ENCODE peak calls at places on chromosome 21, in nine cellular contexts. H is left lung, S is IMR-90, J is keratinocyte, D is endodermal cell, L is hepatocyte, M is lower lobe of right lung, T is Peyer's patch, N is foreskin fibroblast. C is an unnamed sample.

GRCh38 chr21:34576043-34576466 is 38.9 kb downstream of the RCAN1 start:
- DNase-seq in H (no peak), S (peak), J (no peak), D (peak), L (no peak), M (no peak), T (no peak), N (no peak), C (peak)

GRCh38 chr21:17270234-17270633 is 242.6 kb upstream of the CXADR start:
- DNase-seq in H (no peak), S (peak), J (no peak), D (no peak), L (peak), M (no peak), T (no peak), N (peak), C (peak)

GRCh38 chr21:35257413-35257812 is 208.3 kb upstream of the RUNX1 start:
- DNase-seq in H (no peak), S (peak), J (no peak), D (no peak), L (peak), M (peak), T (no peak), N (peak), C (peak)

GRCh38 chr21:41687633-41688032 is 79.2 kb downstream of the RIPK4 start:
- DNase-seq in H (no peak), S (no peak), J (no peak), D (no peak), L (no peak), M (no peak), T (no peak), N (no peak), C (no peak)

GRCh38 chr21:30434033-30434631 is 4.1 kb downstream of the KRTAP13-4 start:
- DNase-seq in H (no peak), S (no peak), J (no peak), D (peak), L (peak), M (no peak), T (no peak), N (no peak), C (peak)

GRCh38 chr21:34280389-34280795 is 83.4 kb upstream of the KCNE2 start:
- DNase-seq in H (no peak), S (no peak), J (no peak), D (no peak), L (peak), M (no peak), T (no peak), N (no peak), C (peak)

GRCh38 chr21:34020005-34020847 is 53.2 kb upstream of the MRPS6 start:
- DNase-seq in H (no peak), S (no peak), J (no peak), D (no peak), L (no peak), M (no peak), T (no peak), N (no peak), C (peak)

GRCh38 chr21:14084701-14085100 is 126.1 kb downstream of the LIPI start:
- DNase-seq in H (no peak), S (no peak), J (no peak), D (no peak), L (no peak), M (no peak), T (no peak), N (no peak), C (no peak)

GRCh38 chr21:33546076-33546475 is 3.2 kb downstream of the SON start:
- DNase-seq in H (no peak), S (no peak), J (no peak), D (no peak), L (no peak), M (no peak), T (no peak), N (no peak), C (no peak)

GRCh38 chr21:35381743-35382310 is 332.7 kb upstream of the RUNX1 start:
- DNase-seq in H (no peak), S (no peak), J (no peak), D (no peak), L (no peak), M (no peak), T (no peak), N (no peak), C (peak)

GRCh38 chr21:41164981-41165650 is 2.8 kb upstream of the BACE2 start:
- DNase-seq in H (no peak), S (peak), J (peak), D (peak), L (peak), M (no peak), T (peak), N (peak), C (peak)

GRCh38 chr21:35467536-35467935 is 418.4 kb upstream of the RUNX1 start:
- DNase-seq in H (no peak), S (peak), J (no peak), D (no peak), L (no peak), M (no peak), T (no peak), N (no peak), C (no peak)

GRCh38 chr21:23534833-23535232 is 2072.4 kb downstream of the MRPL39 start:
- DNase-seq in H (no peak), S (no peak), J (no peak), D (no peak), L (no peak), M (no peak), T (no peak), N (no peak), C (no peak)

GRCh38 chr21:39681845-39682244 is 63.1 kb upstream of the IGSF5 start:
- DNase-seq in H (no peak), S (peak), J (no peak), D (no peak), L (no peak), M (no peak), T (no peak), N (peak), C (peak)

GRCh38 chr21:19048088-19048672 is 644.6 kb upstream of the TMPRSS15 start:
- DNase-seq in H (no peak), S (no peak), J (no peak), D (no peak), L (peak), M (no peak), T (no peak), N (no peak), C (no peak)

GRCh38 chr21:35974801-35975200 is 85.5 kb downstream of the SETD4 start:
- DNase-seq in H (no peak), S (peak), J (no peak), D (no peak), L (no peak), M (no peak), T (no peak), N (no peak), C (peak)

GRCh38 chr21:22791986-22792560 is 1793.9 kb downstream of the NCAM2 start:
- DNase-seq in H (no peak), S (peak), J (no peak), D (peak), L (peak), M (no peak), T (no peak), N (peak), C (peak)

GRCh38 chr21:26099610-26100219 is 70.9 kb downstream of the APP start:
- DNase-seq in H (no peak), S (peak), J (no peak), D (no peak), L (no peak), M (no peak), T (no peak), N (no peak), C (peak)

GRCh38 chr21:38765056-38765455 is 40.7 kb upstream of the ETS2 start:
- DNase-seq in H (no peak), S (no peak), J (no peak), D (no peak), L (no peak), M (no peak), T (no peak), N (no peak), C (no peak)

GRCh38 chr21:25385912-25386474 is 221.3 kb downstream of the MRPL39 start:
- DNase-seq in H (no peak), S (peak), J (no peak), D (peak), L (peak), M (no peak), T (no peak), N (peak), C (peak)

GRCh38 chr21:39348040-39348354 is 891 bp downstream of the HMGN1 start:
- DNase-seq in H (no peak), S (no peak), J (no peak), D (no peak), L (no peak), M (no peak), T (no peak), N (no peak), C (no peak)

GRCh38 chr21:22544747-22545146 is 1546.5 kb downstream of the NCAM2 start:
- DNase-seq in H (no peak), S (no peak), J (no peak), D (peak), L (no peak), M (no peak), T (no peak), N (no peak), C (no peak)

GRCh38 chr21:14064296-14064645 is 146.5 kb downstream of the LIPI start:
- DNase-seq in H (peak), S (peak), J (no peak), D (no peak), L (no peak), M (no peak), T (no peak), N (no peak), C (no peak)

GRCh38 chr21:17758703-17759102 is 60.5 kb downstream of the C21orf91 start:
- DNase-seq in H (no peak), S (no peak), J (no peak), D (no peak), L (no peak), M (no peak), T (no peak), N (no peak), C (peak)

GRCh38 chr21:41868062-41868710 is 11.0 kb downstream of the PRDM15 start:
- DNase-seq in H (no peak), S (peak), J (no peak), D (no peak), L (no peak), M (no peak), T (no peak), N (peak), C (no peak)

GRCh38 chr21:23639726-23640125 is 1967.6 kb downstream of the MRPL39 start:
- DNase-seq in H (no peak), S (no peak), J (no peak), D (no peak), L (no peak), M (no peak), T (no peak), N (no peak), C (peak)

GRCh38 chr21:42975886-42976608 is 1.7 kb downstream of the PKNOX1 start:
- DNase-seq in H (no peak), S (no peak), J (no peak), D (no peak), L (no peak), M (no peak), T (no peak), N (no peak), C (peak)

GRCh38 chr21:43981871-43982210 is 30.3 kb upstream of the TRAPPC10 start:
- DNase-seq in H (peak), S (no peak), J (no peak), D (peak), L (no peak), M (no peak), T (no peak), N (no peak), C (no peak)

GRCh38 chr21:43982489-43983078 is 29.5 kb upstream of the TRAPPC10 start:
- DNase-seq in H (peak), S (no peak), J (no peak), D (no peak), L (no peak), M (no peak), T (no peak), N (no peak), C (no peak)

GRCh38 chr21:43981151-43981870 is 30.8 kb upstream of the TRAPPC10 start:
- DNase-seq in H (peak), S (no peak), J (no peak), D (no peak), L (no peak), M (no peak), T (no peak), N (no peak), C (no peak)

GRCh38 chr21:43978060-43978459 is 34.0 kb upstream of the TRAPPC10 start:
- DNase-seq in H (peak), S (no peak), J (no peak), D (no peak), L (no peak), M (no peak), T (no peak), N (no peak), C (no peak)

DNA sequence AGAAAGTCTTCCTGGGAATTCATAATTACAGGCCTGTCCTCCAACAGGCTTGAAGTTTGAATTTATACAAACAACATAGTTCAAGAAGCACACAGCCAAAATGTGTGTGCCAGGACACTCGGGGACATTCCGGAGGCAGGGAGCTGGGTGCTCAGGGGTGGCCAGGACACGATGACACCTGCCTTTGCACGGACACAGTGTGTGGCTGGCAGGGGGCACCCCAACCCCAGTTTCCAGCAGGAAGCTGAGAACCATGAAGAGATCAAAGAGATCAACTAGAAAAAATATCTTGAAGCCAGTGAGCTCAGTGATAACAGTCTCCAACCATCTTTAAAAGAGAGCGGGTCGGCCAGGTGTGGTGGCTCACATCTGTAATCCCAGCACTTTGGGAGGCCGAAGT is 32.5 kb upstream of the TRAPPC10 start:
- DNase-seq in H (peak), S (no peak), J (no peak), D (no peak), L (no peak), M (no peak), T (no peak), N (no peak), C (no peak)
- TF ChIP-seq CTCF in H (no peak), S (peak), J (peak), D (no peak), L (no peak), M (no peak), T (no peak), N (no peak), C (no peak)

DNA sequence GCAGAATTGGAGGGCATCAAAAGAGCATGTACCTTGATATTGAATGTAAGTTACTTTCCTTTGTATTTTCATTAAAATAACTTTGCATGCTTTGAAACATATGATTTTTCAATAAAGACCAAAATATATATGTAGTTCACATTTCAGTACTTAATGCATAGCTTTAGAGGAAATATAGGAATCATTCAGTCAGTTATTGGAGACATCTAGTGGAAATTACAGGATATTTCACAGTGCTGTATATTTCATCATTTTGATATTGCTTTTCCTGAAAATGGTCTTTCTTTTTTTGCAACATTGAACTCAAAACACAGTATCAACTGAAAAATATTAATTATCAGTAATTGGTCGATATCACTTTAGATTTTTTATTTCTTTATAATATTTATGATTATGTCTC is 375.8 kb downstream of the NCAM2 start:
- DNase-seq in H (no peak), S (no peak), J (no peak), D (no peak), L (no peak), M (no peak), T (no peak), N (no peak), C (no peak)
- H3K4me3 ChIP-seq in H (no peak), S (no peak), J (no peak), D (no peak), L (no peak), M (no peak), T (no peak), N (no peak), C (no peak)

DNA sequence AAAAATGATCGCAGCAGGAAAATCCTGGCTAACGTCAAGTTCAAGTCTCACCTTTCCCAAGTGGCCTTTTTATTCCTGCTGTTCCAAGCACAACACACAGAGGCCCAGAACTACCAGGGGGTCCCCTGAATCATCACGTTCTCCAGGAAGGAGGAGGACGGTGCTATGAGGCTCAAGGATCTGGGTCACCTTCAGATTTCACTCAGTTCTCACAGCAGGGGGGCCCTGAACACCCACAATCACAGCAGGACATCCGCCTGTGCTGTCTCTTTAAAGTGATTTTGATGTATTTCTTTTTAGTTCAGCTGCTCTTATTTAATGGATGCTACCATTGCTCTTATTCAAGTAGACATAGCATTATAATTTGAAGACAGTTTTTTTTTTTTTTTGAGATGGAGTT is 173.4 kb downstream of the HUNK start:
- DNase-seq in H (no peak), S (no peak), J (no peak), D (peak), L (no peak), M (no peak), T (no peak), N (no peak), C (no peak)
- TF ChIP-seq CTCF in H (no peak), S (no peak), J (no peak), D (no peak), L (no peak), M (no peak), T (no peak), N (no peak), C (no peak)

GRCh38 chr21:37075214-37075770 is 2.2 kb downstream of the TTC3 start:
- DNase-seq in H (no peak), S (no peak), J (no peak), D (no peak), L (no peak), M (no peak), T (no peak), N (no peak), C (no peak)
- H3K4me3 ChIP-seq in H (no peak), S (no peak), J (no peak), D (peak), L (peak), M (no peak), T (no peak), N (peak), C (no peak)

GRCh38 chr21:27761623-27762022 is 794.7 kb upstream of the ADAMTS5 start:
- DNase-seq in H (no peak), S (no peak), J (no peak), D (no peak), L (no peak), M (no peak), T (no peak), N (no peak), C (peak)

GRCh38 chr21:27759820-27760219 is 792.9 kb upstream of the ADAMTS5 start:
- DNase-seq in H (no peak), S (no peak), J (no peak), D (no peak), L (peak), M (no peak), T (no peak), N (no peak), C (peak)

GRCh38 chr21:27764056-27764455 is 797.2 kb upstream of the ADAMTS5 start:
- DNase-seq in H (no peak), S (no peak), J (no peak), D (no peak), L (no peak), M (no peak), T (no peak), N (no peak), C (no peak)

GRCh38 chr21:27756191-27756590 is 789.3 kb upstream of the ADAMTS5 start:
- DNase-seq in H (no peak), S (no peak), J (no peak), D (no peak), L (no peak), M (no peak), T (no peak), N (no peak), C (peak)

GRCh38 chr21:27759091-27759659 is 792.3 kb upstream of the ADAMTS5 start:
- DNase-seq in H (peak), S (no peak), J (no peak), D (peak), L (peak), M (peak), T (peak), N (no peak), C (peak)
- TF ChIP-seq CTCF in H (no peak), S (peak), J (peak), D (peak), L (peak), M (peak), T (peak), N (peak), C (peak)

GRCh38 chr21:15327637-15328265 is 263.0 kb upstream of the NRIP1 start:
- DNase-seq in H (peak), S (no peak), J (no peak), D (no peak), L (no peak), M (no peak), T (no peak), N (no peak), C (no peak)

GRCh38 chr21:15324542-15324941 is 259.7 kb upstream of the NRIP1 start:
- DNase-seq in H (no peak), S (no peak), J (no peak), D (no peak), L (no peak), M (no peak), T (no peak), N (no peak), C (no peak)

GRCh38 chr21:15330872-15331271 is 266.1 kb upstream of the NRIP1 start:
- DNase-seq in H (no peak), S (no peak), J (no peak), D (no peak), L (no peak), M (no peak), T (no peak), N (no peak), C (no peak)

GRCh38 chr21:15326032-15326867 is 261.4 kb upstream of the NRIP1 start:
- DNase-seq in H (peak), S (no peak), J (no peak), D (no peak), L (no peak), M (no peak), T (no peak), N (no peak), C (no peak)
- H3K4me3 ChIP-seq in H (no peak), S (no peak), J (no peak), D (no peak), L (no peak), M (no peak), T (no peak), N (no peak), C (no peak)

DNA sequence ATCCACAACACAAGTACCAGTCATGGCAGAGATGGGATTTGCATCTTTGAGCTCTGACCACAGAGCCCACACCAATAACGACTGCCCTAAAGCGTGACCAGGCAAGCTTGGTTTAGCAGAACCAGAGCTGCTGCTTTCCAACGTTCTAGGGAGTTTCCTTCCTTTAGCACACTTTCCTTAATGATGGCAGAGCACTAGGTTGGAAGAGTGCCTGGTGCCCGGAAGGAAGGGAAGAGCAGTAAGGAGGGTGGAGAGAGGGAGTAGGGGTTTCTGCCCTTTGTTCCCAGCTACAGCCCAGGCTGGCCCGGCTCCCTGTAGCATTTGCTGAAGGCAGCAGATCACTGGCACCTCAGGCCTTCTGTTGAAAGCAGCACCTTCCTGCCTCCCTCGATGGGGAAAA is 6.1 kb upstream of the EVA1C start:
- DNase-seq in H (no peak), S (no peak), J (no peak), D (no peak), L (no peak), M (no peak), T (peak), N (no peak), C (no peak)
- TF ChIP-seq CTCF in H (no peak), S (no peak), J (no peak), D (no peak), L (no peak), M (no peak), T (no peak), N (no peak), C (no peak)

GRCh38 chr21:37371041-37371397 is 4.4 kb downstream of the DYRK1A start:
- DNase-seq in H (no peak), S (no peak), J (no peak), D (no peak), L (no peak), M (no peak), T (no peak), N (no peak), C (no peak)
- H3K4me3 ChIP-seq in H (no peak), S (no peak), J (no peak), D (peak), L (no peak), M (no peak), T (no peak), N (no peak), C (peak)